ENCODE peak calls at places on chromosome 13, in four cellular contexts. One of them, this sample, is unnamed.

GRCh38 chr13:111508902-111509509 is 188.6 kb downstream of the TEX29 start:
- DNase-seq in iPS-NIHi11: no peak
- DNase-seq in activated T-cell treated with anti-CD3 and anti-CD28 coated beads, Interleukin-2, amount 50 U/mL, for 72 hours: no peak
- DNase-seq in MCF 10A: no peak
- DNase-seq in this sample: no peak

GRCh38 chr13:106721599-106721998 is 153.7 kb upstream of the ARGLU1 start:
- DNase-seq in iPS-NIHi11: no peak
- DNase-seq in activated T-cell treated with anti-CD3 and anti-CD28 coated beads, Interleukin-2, amount 50 U/mL, for 72 hours: no peak
- DNase-seq in MCF 10A: no peak
- DNase-seq in this sample: no peak

GRCh38 chr13:80084086-80084676 is 256.7 kb downstream of the SPRY2 start:
- DNase-seq in iPS-NIHi11: peak
- DNase-seq in activated T-cell treated with anti-CD3 and anti-CD28 coated beads, Interleukin-2, amount 50 U/mL, for 72 hours: no peak
- DNase-seq in MCF 10A: peak
- DNase-seq in this sample: no peak

GRCh38 chr13:40069173-40070044 is 413.9 kb downstream of the COG6 start:
- DNase-seq in iPS-NIHi11: peak
- DNase-seq in activated T-cell treated with anti-CD3 and anti-CD28 coated beads, Interleukin-2, amount 50 U/mL, for 72 hours: peak
- DNase-seq in MCF 10A: peak
- DNase-seq in this sample: peak

GRCh38 chr13:97934590-97934989 is 18.9 kb upstream of the IPO5 start:
- DNase-seq in iPS-NIHi11: no peak
- DNase-seq in activated T-cell treated with anti-CD3 and anti-CD28 coated beads, Interleukin-2, amount 50 U/mL, for 72 hours: no peak
- DNase-seq in MCF 10A: no peak
- DNase-seq in this sample: no peak

GRCh38 chr13:112702983-112703379 is 13.1 kb downstream of the ATP11A start:
- DNase-seq in iPS-NIHi11: no peak
- DNase-seq in activated T-cell treated with anti-CD3 and anti-CD28 coated beads, Interleukin-2, amount 50 U/mL, for 72 hours: no peak
- DNase-seq in MCF 10A: no peak
- DNase-seq in this sample: no peak

GRCh38 chr13:90321281-90321931 is 1026.1 kb upstream of the MIR17HG start:
- DNase-seq in iPS-NIHi11: no peak
- DNase-seq in activated T-cell treated with anti-CD3 and anti-CD28 coated beads, Interleukin-2, amount 50 U/mL, for 72 hours: no peak
- DNase-seq in MCF 10A: no peak
- DNase-seq in this sample: no peak

GRCh38 chr13:112859128-112859816 is 109.7 kb upstream of the MCF2L start:
- DNase-seq in iPS-NIHi11: no peak
- DNase-seq in activated T-cell treated with anti-CD3 and anti-CD28 coated beads, Interleukin-2, amount 50 U/mL, for 72 hours: no peak
- DNase-seq in MCF 10A: no peak
- DNase-seq in this sample: no peak

GRCh38 chr13:73492811-73493210 is 434.0 kb downstream of the KLF5 start:
- DNase-seq in iPS-NIHi11: no peak
- DNase-seq in activated T-cell treated with anti-CD3 and anti-CD28 coated beads, Interleukin-2, amount 50 U/mL, for 72 hours: no peak
- DNase-seq in MCF 10A: no peak
- DNase-seq in this sample: no peak

This sample was measured in GM20000.